ENCODE peak calls at places on chromosomes 11 and 22, in eight cellular contexts. S, E, D, T, U, M, R and B are unnamed samples.

GRCh38 chr11:5507177-5507576 is 2.6 kb downstream of the UBQLN3 start:
- DNase-seq in S (no peak), E (no peak), D (no peak), T (no peak), U (no peak), M (no peak), R (no peak), B (no peak)

GRCh38 chr22:26226538-26227297 is 57.5 kb downstream of the SEZ6L start:
- DNase-seq in S (no peak), E (no peak), D (no peak), T (no peak), U (no peak), M (no peak), R (no peak), B (no peak)

GRCh38 chr11:2210366-2211112 is 38.9 kb upstream of the TH start:
- DNase-seq in S (no peak), E (no peak), D (no peak), T (no peak), U (no peak), M (no peak), R (no peak), B (no peak)

GRCh38 chr11:116990061-116990473 is 108.2 kb downstream of the SIK3 start:
- DNase-seq in S (peak; percentile 63), E (no peak), D (peak; percentile 66), T (no peak), U (no peak), M (no peak), R (no peak), B (no peak)

GRCh38 chr11:27471067-27471587 is 1.5 kb downstream of the LGR4 start:
- DNase-seq in S (no peak), E (no peak), D (no peak), T (no peak), U (peak; percentile 12), M (no peak), R (no peak), B (no peak)

GRCh38 chr22:42134033-42135020 is 3.7 kb upstream of the CYP2D6 start:
- DNase-seq in S (no peak), E (no peak), D (no peak), T (no peak), U (no peak), M (no peak), R (no peak), B (no peak)

GRCh38 chr22:38760477-38761201 is 4.8 kb upstream of the SUN2 start:
- DNase-seq in S (no peak), E (no peak), D (no peak), T (no peak), U (no peak), M (no peak), R (no peak), B (no peak)

GRCh38 chr22:38724926-38725571 is 19.3 kb downstream of the GTPBP1 start:
- DNase-seq in S (peak; percentile 22), E (peak; percentile 67), D (no peak), T (no peak), U (no peak), M (no peak), R (no peak), B (peak; percentile 59)

GRCh38 chr22:41300661-41301060 is 664 bp upstream of the ZC3H7B start:
- DNase-seq in S (no peak), E (no peak), D (no peak), T (no peak), U (no peak), M (no peak), R (no peak), B (no peak)

GRCh38 chr22:39946571-39947407 is 13.4 kb upstream of the TMA7B start:
- DNase-seq in S (no peak), E (no peak), D (no peak), T (no peak), U (no peak), M (no peak), R (no peak), B (no peak)

GRCh38 chr11:134340354-134340964 is 8.7 kb downstream of the GLB1L2 start:
- DNase-seq in S (no peak), E (no peak), D (no peak), T (no peak), U (peak; percentile 11), M (no peak), R (no peak), B (no peak)